ENCODE peak calls at places on chromosomes 16 and 17, in four cellular contexts. F, S, U and M are unnamed samples. For H3K4me1, the result is how much of the 10 kb centered on the place peaks cover.

GRCh38 chr16:5072334-5073278 is 963 bp downstream of the ALG1 start:
- DNase-seq in S (no peak), F (no peak), U (no peak), M (no peak)

GRCh38 chr17:27568811-27569210 is 62.2 kb upstream of the LGALS9 start:
- DNase-seq in S (no peak), U (no peak), F (no peak), M (no peak)

GRCh38 chr16:57185446-57185944 is 344 bp downstream of the PSME3IP1 start:
- DNase-seq in S (peak), F (no peak), U (peak), M (no peak)

GRCh38 chr17:77319211-77320031 is 178.7 kb downstream of the SEC14L1 start:
- DNase-seq in U (peak), F (no peak), S (peak), M (no peak)

GRCh38 chr16:50602531-50603205 is 54.5 kb downstream of the NKD1 start:
- DNase-seq in U (no peak), F (no peak), S (no peak), M (no peak)

GRCh38 chr16:30977502-30977901 is 7.5 kb upstream of the HSD3B7 start:
- DNase-seq in U (no peak), F (peak), S (no peak), M (no peak)

GRCh38 chr17:82480345-82480744 is 21.8 kb downstream of the NARF start:
- DNase-seq in S (no peak), U (no peak), F (no peak), M (no peak)

GRCh38 chr17:7314719-7315569 is at the start of gene GPS2:
- DNase-seq in S (peak), U (peak), F (peak), M (peak)

GRCh38 chr17:75901727-75902126 is 3.0 kb downstream of the MRPL38 start:
- DNase-seq in F (no peak), U (no peak), S (no peak), M (no peak)

GRCh38 chr17:41176744-41177387 is 1.2 kb downstream of the KRTAP4-2 start:
- DNase-seq in U (no peak), F (no peak), S (no peak), M (no peak)

GRCh38 chr17:28810437-28810836 is 32.2 kb downstream of the FAM222B start:
- DNase-seq in F (no peak), U (no peak), S (no peak), M (no peak)

GRCh38 chr16:88575251-88575650 is 5.0 kb downstream of the ZC3H18 start:
- DNase-seq in F (no peak), U (no peak), S (no peak), M (no peak)

GRCh38 chr17:39738568-39738901 is 797 bp downstream of the GRB7 start:
- DNase-seq in U (no peak), F (peak), S (no peak), M (no peak)

GRCh38 chr16:69833357-69833781 is 71.2 kb downstream of the WWP2 start:
- DNase-seq in S (no peak), U (peak), F (no peak), M (no peak)

GRCh38 chr16:69345923-69346322 is 5.7 kb downstream of the TMED6 start:
- DNase-seq in U (no peak), F (no peak), S (no peak), M (no peak)

GRCh38 chr16:69888005-69888560 is 63.1 kb upstream of the CLEC18A start:
- DNase-seq in S (no peak), F (no peak), U (no peak), M (no peak)

GRCh38 chr16:1026057-1026783 is 44.6 kb downstream of the SOX8 start:
- DNase-seq in F (no peak), U (no peak), S (no peak), M (no peak)

GRCh38 chr16:76940251-76940650 is 250.7 kb upstream of the MON1B start:
- DNase-seq in F (no peak), U (no peak), S (no peak), M (no peak)

GRCh38 chr17:35766903-35767510 is 6.3 kb downstream of the C17orf50 start:
- DNase-seq in S (no peak), U (peak), F (no peak), M (no peak)

GRCh38 chr16:11762431-11762830 is 19.8 kb upstream of the TXNDC11 start:
- DNase-seq in U (no peak), F (no peak), S (no peak), M (no peak)

GRCh38 chr16:18983565-18984424 is at the start of gene TMC7:
- DNase-seq in S (peak), U (peak), F (peak), M (no peak)

DNA sequence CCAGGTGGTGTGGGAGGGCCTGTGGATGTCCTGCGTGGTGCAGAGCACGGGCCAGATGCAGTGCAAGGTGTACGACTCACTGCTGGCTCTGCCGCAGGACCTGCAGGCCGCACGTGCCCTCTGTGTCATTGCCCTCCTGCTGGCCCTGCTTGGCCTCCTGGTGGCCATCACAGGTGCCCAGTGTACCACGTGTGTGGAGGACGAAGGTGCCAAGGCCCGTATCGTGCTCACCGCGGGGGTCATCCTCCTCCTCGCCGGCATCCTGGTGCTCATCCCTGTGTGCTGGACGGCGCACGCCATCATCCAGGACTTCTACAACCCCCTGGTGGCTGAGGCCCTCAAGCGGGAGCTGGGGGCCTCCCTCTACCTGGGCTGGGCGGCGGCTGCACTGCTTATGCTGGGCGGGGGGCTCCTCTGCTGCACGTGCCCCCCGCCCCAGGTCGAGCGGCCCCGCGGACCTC is 798 bp downstream of the CLDN9 start:
- DNase-seq in F (no peak), S (no peak), U (no peak), M (no peak)
- TF ChIP-seq CTCF in F (peak), S (no peak), U (no peak), M (no peak)

GRCh38 chr16:49049644-49050043 is 232.0 kb downstream of the CBLN1 start:
- DNase-seq in S (no peak), F (no peak), U (no peak), M (no peak)

GRCh38 chr16:49050607-49051006 is 231.0 kb downstream of the CBLN1 start:
- DNase-seq in U (no peak), S (no peak), F (no peak), M (no peak)

GRCh38 chr16:49052846-49053245 is 228.8 kb downstream of the CBLN1 start:
- DNase-seq in U (no peak), S (no peak), F (no peak), M (no peak)

GRCh38 chr16:49049191-49049590 is 232.4 kb downstream of the CBLN1 start:
- DNase-seq in S (no peak), F (no peak), U (no peak), M (no peak)

DNA sequence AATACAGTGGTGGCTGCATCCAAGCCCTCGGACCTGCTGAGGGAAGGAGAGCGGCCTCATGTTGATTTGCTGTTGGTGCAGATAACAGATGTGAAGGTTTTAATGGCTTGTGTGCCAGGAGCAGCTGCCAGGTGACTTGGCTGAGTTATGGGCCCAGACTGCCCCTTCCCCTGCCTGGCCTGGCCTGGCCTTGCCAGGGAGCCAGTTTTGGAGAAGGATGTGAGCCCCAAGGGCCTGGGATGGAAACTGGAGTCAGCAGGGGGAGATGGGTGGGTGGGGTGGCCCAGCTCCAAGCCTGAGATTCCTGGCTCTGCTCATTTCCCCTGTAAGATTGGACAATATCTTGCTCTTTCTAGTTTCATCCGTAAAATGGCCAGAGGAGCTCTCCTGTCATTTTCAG is 230.0 kb downstream of the CBLN1 start:
- DNase-seq in F (no peak), U (no peak), S (no peak), M (no peak)
- H3K4me1 ChIP-seq in F (under half), U (under half), S (under half), M (under half)

GRCh38 chr16:87305505-87306391 is 11.4 kb downstream of the C16orf95 start:
- DNase-seq in F (no peak), U (peak), S (no peak), M (no peak)
- TF ChIP-seq CTCF in F (peak), U (no peak), S (no peak), M (no peak)

GRCh38 chr16:27321013-27321960 is 7.5 kb downstream of the IL4R start:
- DNase-seq in F (no peak), S (no peak), U (no peak), M (no peak)
- H3K4me1 ChIP-seq in F (under half), S (half or more), U (under half), M (half or more)

DNA sequence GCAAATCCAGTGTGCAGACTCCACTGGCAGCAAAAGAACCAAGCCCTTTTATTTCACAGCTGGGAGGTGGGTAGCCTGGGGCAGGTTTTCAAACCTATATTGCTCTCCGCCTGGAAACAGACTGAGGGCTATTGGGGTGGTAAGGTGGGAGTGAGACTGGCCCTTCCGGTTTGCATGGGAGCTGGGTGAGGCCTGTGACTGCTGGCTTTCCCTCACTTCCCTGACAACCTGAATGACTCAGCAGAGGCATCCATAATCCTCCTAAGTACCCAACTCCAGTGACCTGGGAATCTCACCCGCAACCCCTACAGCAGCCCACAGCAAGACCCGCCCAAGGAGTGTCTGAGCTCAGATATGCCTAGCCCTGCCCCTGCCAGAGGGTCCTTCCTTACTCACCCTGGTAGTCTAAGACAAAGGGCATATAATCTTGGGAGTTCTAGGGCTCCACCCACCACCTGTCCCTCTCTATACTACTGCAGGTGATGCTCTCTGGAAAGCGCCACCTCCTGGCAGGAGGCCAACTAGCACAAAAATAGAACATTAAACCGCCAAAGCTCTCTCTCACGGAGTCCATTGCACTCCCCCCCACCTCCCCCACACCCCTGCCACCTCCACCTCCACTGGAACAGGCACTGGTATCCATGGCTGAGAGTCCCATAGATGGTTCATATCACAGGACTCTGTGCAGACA is 602.0 kb upstream of the C16orf82 start:
- DNase-seq in S (no peak), F (no peak), U (no peak), M (no peak)
- TF ChIP-seq CTCF in S (no peak), F (no peak), U (no peak), M (no peak)

DNA sequence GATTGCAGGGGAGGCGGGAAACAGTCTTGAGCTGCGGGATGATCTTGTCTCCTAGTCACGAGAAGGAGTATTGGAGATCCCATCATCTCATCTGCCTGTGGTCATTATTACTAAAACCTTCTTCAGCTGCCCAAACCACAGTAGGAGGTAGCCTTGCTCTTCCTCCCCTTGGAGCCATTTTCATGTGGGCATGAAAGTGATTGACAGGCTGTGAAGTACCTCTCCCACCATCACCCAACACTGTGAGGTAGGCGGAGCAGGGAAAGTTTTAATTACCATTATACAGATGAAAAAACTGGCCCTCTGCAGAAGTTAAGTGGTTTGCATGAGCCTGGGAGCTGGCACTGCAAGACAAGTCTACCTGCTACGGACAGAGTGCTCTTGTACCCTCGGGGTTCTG is 237.3 kb downstream of the MSI2 start:
- DNase-seq in F (no peak), U (no peak), S (no peak), M (no peak)
- H3K4me1 ChIP-seq in F (under half), U (under half), S (under half), M (under half)

DNA sequence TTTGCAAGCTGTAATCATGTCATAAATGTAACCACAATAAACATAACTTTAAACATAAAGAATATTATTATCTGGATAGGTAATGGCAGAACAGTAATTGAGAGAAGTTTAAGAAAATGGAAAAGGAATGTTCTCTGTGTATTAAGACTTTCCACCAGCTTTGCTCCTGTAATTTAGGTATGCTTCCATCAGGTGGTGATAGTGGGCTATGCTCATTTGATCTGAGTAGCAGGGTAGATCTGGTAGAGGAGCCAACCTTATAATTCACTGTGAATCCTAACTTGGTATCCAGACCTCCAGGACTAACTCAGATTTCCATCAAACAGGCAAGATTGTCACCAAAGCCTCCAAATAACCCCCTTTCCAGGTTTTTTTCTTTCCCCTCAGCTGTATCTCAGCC is 137.9 kb upstream of the ZKSCAN2 start:
- DNase-seq in S (no peak), U (no peak), F (no peak), M (no peak)
- TF ChIP-seq CTCF in S (no peak), U (no peak), F (peak), M (no peak)

GRCh38 chr17:79983456-79983855 is 52.2 kb downstream of the TBC1D16 start:
- DNase-seq in U (no peak), S (peak), F (no peak), M (no peak)

GRCh38 chr17:79985951-79986391 is 49.7 kb downstream of the TBC1D16 start:
- DNase-seq in S (peak), U (no peak), F (no peak), M (no peak)

GRCh38 chr17:79985361-79985760 is 50.3 kb downstream of the TBC1D16 start:
- DNase-seq in S (peak), F (no peak), U (no peak), M (no peak)

GRCh38 chr17:79984045-79984840 is 51.4 kb downstream of the TBC1D16 start:
- DNase-seq in S (no peak), U (no peak), F (no peak), M (no peak)

DNA sequence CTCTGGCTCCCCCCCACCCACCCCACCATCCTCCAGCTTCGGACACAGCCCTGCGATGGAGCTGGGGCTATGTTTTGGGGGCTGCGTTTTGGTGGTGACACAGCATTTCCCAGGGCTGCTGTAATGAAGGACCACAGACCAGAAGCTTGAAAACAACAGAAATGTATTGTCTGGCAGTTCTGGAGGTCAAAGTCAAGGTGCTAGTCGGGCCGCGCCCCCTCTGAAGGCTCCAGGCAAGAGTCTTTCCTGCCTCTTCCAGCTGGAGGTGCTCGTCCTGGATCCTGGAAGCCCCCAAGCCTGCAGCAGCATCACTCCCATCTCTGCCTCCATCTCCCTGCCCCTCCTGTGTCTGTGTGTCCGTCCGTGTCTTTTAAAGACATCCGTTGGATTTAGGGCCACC is 50.8 kb downstream of the TBC1D16 start:
- DNase-seq in S (peak), U (no peak), F (no peak), M (no peak)
- H3K4me1 ChIP-seq in S (under half), U (under half), F (under half), M (under half)